ENCODE peak calls at places on chromosomes 3 and 15, in five cellular contexts. One of them, this sample, is unnamed.

GRCh38 chr15:51172190-51172589 is 77.5 kb upstream of the TNFAIP8L3 start:
- DNase-seq in epithelial cell of esophagus: no peak
- DNase-seq in heart right ventricle: no peak
- DNase-seq in PC-3: no peak
- DNase-seq in BJ: no peak
- DNase-seq in this sample: no peak

GRCh38 chr3:195802261-195802701 is 9.4 kb downstream of the MUC4 start:
- DNase-seq in epithelial cell of esophagus: no peak
- DNase-seq in heart right ventricle: no peak
- DNase-seq in PC-3: no peak
- DNase-seq in BJ: no peak
- DNase-seq in this sample: no peak

GRCh38 chr15:52383100-52383588 is 87.5 kb upstream of the MYO5C start:
- DNase-seq in epithelial cell of esophagus: no peak
- DNase-seq in heart right ventricle: no peak
- DNase-seq in PC-3: peak
- DNase-seq in BJ: no peak
- DNase-seq in this sample: no peak

GRCh38 chr15:52224211-52224610 is 33.0 kb upstream of the GNB5 start:
- DNase-seq in epithelial cell of esophagus: no peak
- DNase-seq in heart right ventricle: no peak
- DNase-seq in PC-3: peak
- DNase-seq in BJ: no peak
- DNase-seq in this sample: no peak

GRCh38 chr15:75573643-75574384 is 5.3 kb downstream of the PTPN9 start:
- DNase-seq in epithelial cell of esophagus: no peak
- DNase-seq in heart right ventricle: no peak
- DNase-seq in PC-3: no peak
- DNase-seq in BJ: no peak
- DNase-seq in this sample: no peak

GRCh38 chr15:79089890-79090486 is 592 bp downstream of the RASGRF1 start:
- DNase-seq in epithelial cell of esophagus: peak
- DNase-seq in heart right ventricle: no peak
- DNase-seq in PC-3: no peak
- DNase-seq in BJ: no peak
- DNase-seq in this sample: no peak

GRCh38 chr3:187125319-187126031 is 13.8 kb downstream of the RPL39L start:
- DNase-seq in epithelial cell of esophagus: no peak
- DNase-seq in heart right ventricle: no peak
- DNase-seq in PC-3: no peak
- DNase-seq in BJ: no peak
- DNase-seq in this sample: no peak

GRCh38 chr15:38216763-38217162 is 35.9 kb upstream of the SPRED1 start:
- DNase-seq in epithelial cell of esophagus: peak
- DNase-seq in heart right ventricle: no peak
- DNase-seq in PC-3: peak
- DNase-seq in BJ: no peak
- DNase-seq in this sample: no peak

GRCh38 chr3:15815696-15816095 is 17.9 kb upstream of the ANKRD28 start:
- DNase-seq in epithelial cell of esophagus: peak
- DNase-seq in heart right ventricle: no peak
- DNase-seq in PC-3: peak
- DNase-seq in BJ: no peak
- DNase-seq in this sample: no peak

GRCh38 chr15:41215708-41216107 is 14.8 kb downstream of the EXD1 start:
- DNase-seq in epithelial cell of esophagus: no peak
- DNase-seq in heart right ventricle: no peak
- DNase-seq in PC-3: no peak
- DNase-seq in BJ: no peak
- DNase-seq in this sample: no peak

GRCh38 chr3:49563040-49563578 is 8.8 kb downstream of the BSN start:
- DNase-seq in epithelial cell of esophagus: no peak
- DNase-seq in heart right ventricle: no peak
- DNase-seq in PC-3: no peak
- DNase-seq in BJ: no peak
- DNase-seq in this sample: no peak

GRCh38 chr15:98103570-98103969 is 143.1 kb downstream of the ARRDC4 start:
- DNase-seq in epithelial cell of esophagus: no peak
- DNase-seq in heart right ventricle: no peak
- DNase-seq in PC-3: no peak
- DNase-seq in BJ: no peak
- DNase-seq in this sample: no peak

GRCh38 chr15:38304486-38304885 is 51.9 kb downstream of the SPRED1 start:
- DNase-seq in epithelial cell of esophagus: no peak
- DNase-seq in heart right ventricle: no peak
- DNase-seq in PC-3: no peak
- DNase-seq in BJ: no peak
- DNase-seq in this sample: no peak

GRCh38 chr15:82312611-82313349 is 36.5 kb downstream of the GOLGA6L10 start:
- DNase-seq in epithelial cell of esophagus: no peak
- DNase-seq in heart right ventricle: no peak
- DNase-seq in PC-3: no peak
- DNase-seq in BJ: no peak
- DNase-seq in this sample: no peak
- TF ChIP-seq CTCF in epithelial cell of esophagus: no peak
- TF ChIP-seq CTCF in heart right ventricle: no peak
- TF ChIP-seq CTCF in PC-3: no peak
- TF ChIP-seq CTCF in BJ: no peak
- TF ChIP-seq CTCF in this sample: no peak

GRCh38 chr3:72485649-72486048 is 362.6 kb downstream of the SHQ1 start:
- DNase-seq in epithelial cell of esophagus: no peak
- DNase-seq in heart right ventricle: peak
- DNase-seq in PC-3: no peak
- DNase-seq in BJ: no peak
- DNase-seq in this sample: no peak

GRCh38 chr3:72481542-72481941 is 366.7 kb downstream of the SHQ1 start:
- DNase-seq in epithelial cell of esophagus: no peak
- DNase-seq in heart right ventricle: no peak
- DNase-seq in PC-3: no peak
- DNase-seq in BJ: no peak
- DNase-seq in this sample: no peak

GRCh38 chr3:72483554-72484104 is 364.6 kb downstream of the SHQ1 start:
- DNase-seq in epithelial cell of esophagus: no peak
- DNase-seq in heart right ventricle: no peak
- DNase-seq in PC-3: no peak
- DNase-seq in BJ: no peak
- DNase-seq in this sample: no peak

GRCh38 chr3:72480366-72480765 is 367.9 kb downstream of the SHQ1 start:
- DNase-seq in epithelial cell of esophagus: no peak
- DNase-seq in heart right ventricle: no peak
- DNase-seq in PC-3: no peak
- DNase-seq in BJ: no peak
- DNase-seq in this sample: no peak

DNA sequence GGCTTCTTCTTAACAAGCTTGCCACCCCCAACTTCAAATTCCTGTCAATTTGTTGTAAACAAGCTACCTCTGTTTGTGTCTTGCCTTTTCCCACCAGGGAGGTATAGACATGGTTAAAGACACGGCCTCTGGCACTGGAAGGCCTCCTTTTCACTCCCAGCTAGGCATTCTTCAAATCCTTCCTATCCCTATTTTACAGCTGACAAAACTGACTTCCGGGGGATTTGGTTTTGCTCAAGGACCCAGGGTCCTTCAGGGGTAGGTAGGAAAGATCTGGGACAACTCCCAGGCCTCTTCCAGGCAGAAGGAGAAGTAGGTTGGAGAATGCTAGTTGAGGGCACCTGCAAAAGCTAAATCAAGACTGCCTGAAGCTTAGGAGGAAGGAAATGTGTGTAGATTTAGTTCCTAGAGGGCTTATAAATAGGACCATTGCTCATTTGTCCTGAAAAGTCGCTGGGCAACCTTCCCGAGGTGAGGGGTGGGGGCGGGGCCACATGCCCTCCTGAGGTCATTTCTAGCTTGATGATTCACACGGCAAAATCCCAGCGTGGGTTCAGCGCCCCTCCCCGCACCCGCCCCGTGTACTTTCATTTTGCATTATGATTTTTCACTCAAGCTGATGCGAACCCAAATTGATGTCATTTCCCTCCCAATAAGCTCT is 365.5 kb downstream of the SHQ1 start:
- DNase-seq in epithelial cell of esophagus: peak
- DNase-seq in heart right ventricle: peak
- DNase-seq in PC-3: peak
- DNase-seq in BJ: no peak
- DNase-seq in this sample: peak
- H3K4me3 ChIP-seq in epithelial cell of esophagus: no peak
- H3K4me3 ChIP-seq in heart right ventricle: peak
- H3K4me3 ChIP-seq in PC-3: peak
- H3K4me3 ChIP-seq in BJ: no peak
- H3K4me3 ChIP-seq in this sample: peak

GRCh38 chr15:70055601-70056051 is 42.1 kb downstream of the TLE3 start:
- DNase-seq in epithelial cell of esophagus: no peak
- DNase-seq in heart right ventricle: no peak
- DNase-seq in PC-3: no peak
- DNase-seq in BJ: no peak
- DNase-seq in this sample: no peak
- TF ChIP-seq CTCF in epithelial cell of esophagus: no peak
- TF ChIP-seq CTCF in heart right ventricle: no peak
- TF ChIP-seq CTCF in PC-3: no peak
- TF ChIP-seq CTCF in BJ: no peak
- TF ChIP-seq CTCF in this sample: no peak

GRCh38 chr3:170909129-170909903 is 879 bp upstream of the EIF5A2 start:
- DNase-seq in epithelial cell of esophagus: peak
- DNase-seq in heart right ventricle: no peak
- DNase-seq in PC-3: peak
- DNase-seq in BJ: peak
- DNase-seq in this sample: peak
- H3K4me3 ChIP-seq in epithelial cell of esophagus: no peak
- H3K4me3 ChIP-seq in heart right ventricle: no peak
- H3K4me3 ChIP-seq in PC-3: no peak
- H3K4me3 ChIP-seq in BJ: no peak
- H3K4me3 ChIP-seq in this sample: no peak

DNA sequence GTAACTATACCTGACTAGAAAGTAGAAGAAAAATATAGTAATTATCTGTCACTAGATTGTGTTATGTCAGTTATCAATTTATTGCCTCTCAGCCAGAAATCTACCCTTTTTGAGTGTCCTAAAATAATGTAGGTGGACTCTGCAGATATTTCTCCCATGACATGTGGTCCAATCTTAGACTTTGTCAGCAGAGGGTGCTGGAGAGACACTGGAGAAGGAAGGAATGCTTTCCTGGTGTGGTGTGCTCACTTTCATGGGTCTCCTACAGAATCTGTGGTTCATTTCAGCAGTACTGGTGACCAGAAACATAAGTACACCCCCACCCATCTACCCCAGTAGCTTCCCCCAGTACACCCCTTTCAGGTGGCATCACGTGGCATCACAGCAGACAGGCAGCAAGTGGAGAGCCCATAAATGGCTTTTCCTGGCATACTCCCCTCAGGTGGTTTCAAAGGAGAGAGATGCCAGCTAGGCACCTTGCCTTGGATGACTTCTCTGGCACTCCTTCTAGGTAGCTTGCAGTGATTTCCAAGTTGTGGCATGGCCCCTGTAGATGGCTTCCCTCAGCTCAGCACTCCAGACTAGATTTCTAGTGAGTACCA is 114.7 kb downstream of the GADL1 start:
- DNase-seq in epithelial cell of esophagus: peak
- DNase-seq in heart right ventricle: no peak
- DNase-seq in PC-3: peak
- DNase-seq in BJ: no peak
- DNase-seq in this sample: no peak
- TF ChIP-seq CTCF in epithelial cell of esophagus: peak
- TF ChIP-seq CTCF in heart right ventricle: peak
- TF ChIP-seq CTCF in PC-3: peak
- TF ChIP-seq CTCF in BJ: peak
- TF ChIP-seq CTCF in this sample: peak